ENCODE peak calls at places on chromosomes 3 and 15, in six cellular contexts. O is GM13977; Y is RWPE2; D is cardiac fibroblast; L is astrocyte; S is CD4-positive, alpha-beta T cell. I is an unnamed sample.

GRCh38 chr15:100722551-100723322 is 120.3 kb downstream of the ASB7 start:
- DNase-seq in D (no peak), O (no peak), S (no peak), Y (no peak), L (no peak), I (no peak)

GRCh38 chr15:70271422-70272088 is 173.8 kb upstream of the TLE3 start:
- DNase-seq in L (peak), D (peak), Y (no peak), S (no peak), O (no peak), I (peak)

GRCh38 chr15:62306851-62307504 is 141.9 kb upstream of the C2CD4B start:
- DNase-seq in O (peak), Y (no peak), D (peak), S (no peak), L (peak), I (peak)

GRCh38 chr3:106204160-106204868 is 335.5 kb upstream of the CBLB start:
- DNase-seq in O (no peak), L (peak), Y (no peak), S (no peak), D (no peak), I (peak)

GRCh38 chr3:179562467-179563297 is at the start of gene ACTL6A:
- DNase-seq in O (peak), D (peak), L (peak), S (peak), Y (peak), I (peak)

GRCh38 chr15:26634319-26634718 is 138.5 kb downstream of the GABRB3 start:
- DNase-seq in Y (no peak), O (no peak), S (no peak), L (no peak), D (no peak), I (no peak)

GRCh38 chr3:31314261-31314660 is 218.5 kb upstream of the STT3B start:
- DNase-seq in L (no peak), S (no peak), D (peak), O (no peak), Y (no peak), I (no peak)

GRCh38 chr3:43034200-43034599 is 55.1 kb downstream of the GASK1A start:
- DNase-seq in O (no peak), L (no peak), Y (no peak), S (no peak), D (no peak), I (no peak)

GRCh38 chr3:8328971-8329370 is 172.7 kb upstream of the LMCD1 start:
- DNase-seq in O (no peak), Y (no peak), S (no peak), L (peak), D (no peak), I (no peak)

GRCh38 chr3:114147281-114147680 is 31.6 kb downstream of the DRD3 start:
- DNase-seq in L (no peak), Y (no peak), O (no peak), S (no peak), D (no peak), I (no peak)

GRCh38 chr3:195093731-195094130 is 177.2 kb downstream of the XXYLT1 start:
- DNase-seq in D (no peak), L (no peak), Y (no peak), O (no peak), S (no peak), I (no peak)

GRCh38 chr3:41508063-41508696 is 308.9 kb downstream of the CTNNB1 start:
- DNase-seq in Y (peak), D (peak), S (no peak), L (peak), O (no peak), I (no peak)

GRCh38 chr3:179148446-179149238 is 485 bp downstream of the PIK3CA start:
- DNase-seq in Y (peak), S (peak), D (peak), L (peak), O (peak), I (no peak)

GRCh38 chr15:92819312-92820232 is 80.6 kb upstream of the CHD2 start:
- DNase-seq in Y (no peak), D (peak), S (no peak), L (no peak), O (no peak), I (no peak)

GRCh38 chr3:30146978-30147377 is 459.4 kb upstream of the TGFBR2 start:
- DNase-seq in Y (no peak), D (peak), O (no peak), L (peak), S (no peak), I (no peak)

DNA sequence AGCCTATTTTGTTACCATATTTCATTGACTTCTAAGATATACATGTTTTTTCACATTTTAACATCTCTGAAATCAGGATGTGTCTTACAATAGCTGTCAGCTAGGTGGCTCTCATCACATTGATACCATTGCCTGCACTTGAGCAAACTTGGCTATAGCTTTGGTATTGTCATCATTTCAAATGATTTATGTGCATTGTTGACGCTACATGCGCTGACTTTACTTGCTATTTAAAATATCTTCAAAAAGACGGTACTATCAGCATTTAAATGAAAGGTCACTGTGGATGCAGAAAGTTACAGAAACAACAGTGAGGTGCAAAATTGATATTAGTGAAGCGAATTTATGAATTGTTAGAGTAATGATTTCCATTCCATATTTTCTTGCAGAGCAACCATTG is 54.0 kb upstream of the ABHD2 start:
- DNase-seq in Y (no peak), D (peak), L (no peak), S (no peak), O (no peak), I (no peak)
- TF ChIP-seq CTCF in Y (peak), D (peak), L (peak), S (no peak), O (peak), I (peak)

GRCh38 chr3:142977399-142977728 is 13.9 kb upstream of the PAQR9 start:
- DNase-seq in L (no peak), Y (no peak), S (no peak), D (peak), O (no peak), I (no peak)

GRCh38 chr3:142973217-142974009 is 9.9 kb upstream of the PAQR9 start:
- DNase-seq in L (no peak), O (no peak), S (no peak), Y (no peak), D (no peak), I (no peak)

GRCh38 chr3:142972092-142972753 is 8.7 kb upstream of the PAQR9 start:
- DNase-seq in O (no peak), Y (no peak), D (no peak), L (no peak), S (no peak), I (no peak)

GRCh38 chr3:142976621-142977398 is 13.3 kb upstream of the PAQR9 start:
- DNase-seq in S (no peak), O (no peak), Y (peak), L (peak), D (peak), I (peak)

GRCh38 chr3:142975316-142975995 is 12.0 kb upstream of the PAQR9 start:
- DNase-seq in O (no peak), D (peak), L (no peak), S (no peak), Y (no peak), I (no peak)
- TF ChIP-seq CTCF in O (no peak), D (no peak), L (no peak), S (no peak), Y (no peak), I (peak)

GRCh38 chr15:78264304-78265136 is at the start of gene DNAJA4:
- DNase-seq in D (peak), S (peak), Y (no peak), L (peak), O (peak), I (no peak)
- TF ChIP-seq CTCF in D (no peak), S (peak), Y (no peak), L (no peak), O (peak), I (peak)

GRCh38 chr15:75696303-75696657 is 16.4 kb downstream of the CSPG4 start:
- DNase-seq in O (peak), S (no peak), Y (peak), L (no peak), D (no peak), I (no peak)

GRCh38 chr15:75695634-75696302 is 16.9 kb downstream of the CSPG4 start:
- DNase-seq in Y (no peak), S (no peak), L (no peak), D (no peak), O (peak), I (no peak)

GRCh38 chr15:75695206-75695605 is 17.4 kb downstream of the CSPG4 start:
- DNase-seq in Y (peak), D (no peak), O (peak), L (no peak), S (no peak), I (no peak)

GRCh38 chr15:75693501-75694240 is 19.0 kb downstream of the CSPG4 start:
- DNase-seq in Y (no peak), O (no peak), S (no peak), D (peak), L (peak), I (no peak)

GRCh38 chr15:75694241-75695182 is 18.1 kb downstream of the CSPG4 start:
- DNase-seq in O (peak), L (peak), D (peak), Y (peak), S (no peak), I (peak)
- TF ChIP-seq CTCF in O (peak), L (peak), D (peak), Y (peak), S (no peak), I (peak)

GRCh38 chr3:162996368-162996767 is 1499.8 kb downstream of the OTOL1 start:
- DNase-seq in D (no peak), Y (no peak), L (no peak), S (no peak), O (no peak), I (no peak)
- TF ChIP-seq CTCF in D (no peak), Y (no peak), L (no peak), S (no peak), O (no peak), I (no peak)

DNA sequence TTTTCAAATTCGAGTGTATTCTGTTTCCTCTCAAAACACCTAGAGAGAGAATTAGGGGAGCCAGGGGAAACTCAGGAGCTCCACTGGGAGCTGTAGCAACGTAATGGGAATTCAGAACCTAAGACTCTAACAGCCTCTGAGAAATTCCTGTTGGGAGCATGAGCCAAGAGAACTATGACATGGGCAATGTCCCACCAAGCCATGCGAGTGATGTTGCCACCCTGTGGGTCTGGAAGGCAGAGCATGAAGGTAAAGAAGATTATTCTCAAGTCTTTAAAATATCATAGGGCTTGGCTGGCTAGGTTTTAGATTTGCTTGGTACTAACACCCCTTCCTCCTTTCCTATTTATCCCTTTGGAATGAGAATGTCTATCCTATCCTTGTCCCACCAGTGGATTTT is 392.6 kb upstream of the ADAMTS9 start:
- DNase-seq in Y (no peak), S (no peak), L (no peak), D (peak), O (no peak), I (no peak)
- TF ChIP-seq CTCF in Y (no peak), S (no peak), L (peak), D (no peak), O (no peak), I (peak)

I was measured in epithelial cell of proximal tubule.